ENCODE peak calls at places on chromosomes 3 and 15, in five cellular contexts. One of them, this sample, is unnamed.

GRCh38 chr3:152269423-152270144 is 855 bp downstream of the MBNL1 start:
- DNase-seq in stimulated activated CD4-positive, alpha-beta T cell treated with anti-CD3 and anti-CD28 coated beads, Interleukin-1b, Interleukin-23, amount 100 ng/mL, for 1 hour: no peak
- DNase-seq in NCI-H69: peak
- DNase-seq in GM13976: no peak
- DNase-seq in CD4-positive, alpha-beta T cell: peak
- DNase-seq in this sample: peak

GRCh38 chr3:38067508-38068233 is 28.7 kb downstream of the DLEC1 start:
- DNase-seq in stimulated activated CD4-positive, alpha-beta T cell treated with anti-CD3 and anti-CD28 coated beads, Interleukin-1b, Interleukin-23, amount 100 ng/mL, for 1 hour: no peak
- DNase-seq in NCI-H69: no peak
- DNase-seq in GM13976: no peak
- DNase-seq in CD4-positive, alpha-beta T cell: no peak
- DNase-seq in this sample: no peak

GRCh38 chr15:65418596-65418995 is 4.2 kb downstream of the IGDCC4 start:
- DNase-seq in stimulated activated CD4-positive, alpha-beta T cell treated with anti-CD3 and anti-CD28 coated beads, Interleukin-1b, Interleukin-23, amount 100 ng/mL, for 1 hour: no peak
- DNase-seq in NCI-H69: no peak
- DNase-seq in GM13976: no peak
- DNase-seq in CD4-positive, alpha-beta T cell: no peak
- DNase-seq in this sample: no peak

GRCh38 chr3:55690746-55691540 is 203.8 kb upstream of the WNT5A start:
- DNase-seq in stimulated activated CD4-positive, alpha-beta T cell treated with anti-CD3 and anti-CD28 coated beads, Interleukin-1b, Interleukin-23, amount 100 ng/mL, for 1 hour: no peak
- DNase-seq in NCI-H69: peak
- DNase-seq in GM13976: peak
- DNase-seq in CD4-positive, alpha-beta T cell: no peak
- DNase-seq in this sample: no peak

GRCh38 chr3:16332904-16333426 is 68.0 kb downstream of the OXNAD1 start:
- DNase-seq in stimulated activated CD4-positive, alpha-beta T cell treated with anti-CD3 and anti-CD28 coated beads, Interleukin-1b, Interleukin-23, amount 100 ng/mL, for 1 hour: no peak
- DNase-seq in NCI-H69: no peak
- DNase-seq in GM13976: no peak
- DNase-seq in CD4-positive, alpha-beta T cell: no peak
- DNase-seq in this sample: no peak

GRCh38 chr3:46492890-46493547 is 4.8 kb upstream of the RTP3 start:
- DNase-seq in stimulated activated CD4-positive, alpha-beta T cell treated with anti-CD3 and anti-CD28 coated beads, Interleukin-1b, Interleukin-23, amount 100 ng/mL, for 1 hour: no peak
- DNase-seq in NCI-H69: no peak
- DNase-seq in GM13976: no peak
- DNase-seq in CD4-positive, alpha-beta T cell: no peak
- DNase-seq in this sample: no peak

GRCh38 chr3:169980055-169980454 is 13.4 kb downstream of the SEC62 start:
- DNase-seq in stimulated activated CD4-positive, alpha-beta T cell treated with anti-CD3 and anti-CD28 coated beads, Interleukin-1b, Interleukin-23, amount 100 ng/mL, for 1 hour: no peak
- DNase-seq in NCI-H69: no peak
- DNase-seq in GM13976: no peak
- DNase-seq in CD4-positive, alpha-beta T cell: no peak
- DNase-seq in this sample: no peak

GRCh38 chr15:89912145-89912673 is 543 bp downstream of the ARPIN start:
- DNase-seq in stimulated activated CD4-positive, alpha-beta T cell treated with anti-CD3 and anti-CD28 coated beads, Interleukin-1b, Interleukin-23, amount 100 ng/mL, for 1 hour: no peak
- DNase-seq in NCI-H69: no peak
- DNase-seq in GM13976: no peak
- DNase-seq in CD4-positive, alpha-beta T cell: no peak
- DNase-seq in this sample: no peak

GRCh38 chr15:66390670-66391069 is 4.0 kb downstream of the MAP2K1 start:
- DNase-seq in stimulated activated CD4-positive, alpha-beta T cell treated with anti-CD3 and anti-CD28 coated beads, Interleukin-1b, Interleukin-23, amount 100 ng/mL, for 1 hour: no peak
- DNase-seq in NCI-H69: peak
- DNase-seq in GM13976: no peak
- DNase-seq in CD4-positive, alpha-beta T cell: no peak
- DNase-seq in this sample: peak

GRCh38 chr3:186826978-186827857 is 15.3 kb upstream of the ADIPOQ start:
- DNase-seq in stimulated activated CD4-positive, alpha-beta T cell treated with anti-CD3 and anti-CD28 coated beads, Interleukin-1b, Interleukin-23, amount 100 ng/mL, for 1 hour: peak
- DNase-seq in NCI-H69: peak
- DNase-seq in GM13976: peak
- DNase-seq in CD4-positive, alpha-beta T cell: peak
- DNase-seq in this sample: peak

GRCh38 chr3:24272408-24272807 is 222.2 kb downstream of the THRB start:
- DNase-seq in stimulated activated CD4-positive, alpha-beta T cell treated with anti-CD3 and anti-CD28 coated beads, Interleukin-1b, Interleukin-23, amount 100 ng/mL, for 1 hour: no peak
- DNase-seq in NCI-H69: no peak
- DNase-seq in GM13976: no peak
- DNase-seq in CD4-positive, alpha-beta T cell: no peak
- DNase-seq in this sample: no peak

GRCh38 chr3:78050276-78051080 is 1010.6 kb downstream of the ROBO2 start:
- DNase-seq in stimulated activated CD4-positive, alpha-beta T cell treated with anti-CD3 and anti-CD28 coated beads, Interleukin-1b, Interleukin-23, amount 100 ng/mL, for 1 hour: no peak
- DNase-seq in NCI-H69: no peak
- DNase-seq in GM13976: no peak
- DNase-seq in CD4-positive, alpha-beta T cell: no peak
- DNase-seq in this sample: no peak

GRCh38 chr3:195271116-195271858 is at the start of gene XXYLT1:
- DNase-seq in stimulated activated CD4-positive, alpha-beta T cell treated with anti-CD3 and anti-CD28 coated beads, Interleukin-1b, Interleukin-23, amount 100 ng/mL, for 1 hour: peak
- DNase-seq in NCI-H69: peak
- DNase-seq in GM13976: peak
- DNase-seq in CD4-positive, alpha-beta T cell: peak
- DNase-seq in this sample: peak

GRCh38 chr3:11530153-11530721 is 113.5 kb downstream of the VGLL4 start:
- DNase-seq in stimulated activated CD4-positive, alpha-beta T cell treated with anti-CD3 and anti-CD28 coated beads, Interleukin-1b, Interleukin-23, amount 100 ng/mL, for 1 hour: no peak
- DNase-seq in NCI-H69: peak
- DNase-seq in GM13976: no peak
- DNase-seq in CD4-positive, alpha-beta T cell: no peak
- DNase-seq in this sample: no peak

GRCh38 chr15:48703544-48703943 is 58.0 kb upstream of the FBN1 start:
- DNase-seq in stimulated activated CD4-positive, alpha-beta T cell treated with anti-CD3 and anti-CD28 coated beads, Interleukin-1b, Interleukin-23, amount 100 ng/mL, for 1 hour: no peak
- DNase-seq in NCI-H69: no peak
- DNase-seq in GM13976: no peak
- DNase-seq in CD4-positive, alpha-beta T cell: no peak
- DNase-seq in this sample: no peak

GRCh38 chr3:57128863-57129602 is 36.1 kb downstream of the IL17RD start:
- DNase-seq in stimulated activated CD4-positive, alpha-beta T cell treated with anti-CD3 and anti-CD28 coated beads, Interleukin-1b, Interleukin-23, amount 100 ng/mL, for 1 hour: no peak
- DNase-seq in NCI-H69: no peak
- DNase-seq in GM13976: no peak
- DNase-seq in CD4-positive, alpha-beta T cell: no peak
- DNase-seq in this sample: no peak

This sample was measured in T-helper 22 cell.